ENCODE peak calls at places on chromosomes 6 and 20, in seven cellular contexts. P is OCI-LY7, H is H9, A is tibial nerve, Z is MG63, D is neural crest cell, G is transverse colon. T is an unnamed sample.

GRCh38 chr20:60895363-60896079 is 356.5 kb upstream of the CDH4 start:
- DNase-seq in P (no peak), H (no peak), A (no peak), Z (no peak), D (no peak), G (no peak), T (no peak)

GRCh38 chr6:163311830-163312229 is 102.7 kb upstream of the QKI start:
- DNase-seq in P (no peak), H (no peak), A (no peak), Z (no peak), D (no peak), G (no peak), T (no peak)

GRCh38 chr20:11777861-11778570 is 139.7 kb upstream of the BTBD3 start:
- DNase-seq in P (no peak), H (no peak), A (no peak), Z (no peak), D (no peak), G (no peak), T (no peak)

GRCh38 chr6:106468935-106469334 is 108.4 kb downstream of the CRYBG1 start:
- DNase-seq in P (no peak), H (no peak), A (no peak), Z (no peak), D (no peak), G (no peak), T (no peak)

GRCh38 chr6:137800749-137801148 is 66.3 kb upstream of the TNFAIP3 start:
- DNase-seq in P (no peak), H (no peak), A (no peak), Z (no peak), D (no peak), G (no peak), T (no peak)

GRCh38 chr20:49696594-49696993 is 17.1 kb downstream of the B4GALT5 start:
- DNase-seq in P (no peak), H (no peak), A (no peak), Z (no peak), D (no peak), G (no peak), T (no peak)

GRCh38 chr6:163963205-163964120 is 548.9 kb downstream of the QKI start:
- DNase-seq in P (no peak), H (no peak), A (no peak), Z (no peak), D (no peak), G (no peak), T (no peak)

GRCh38 chr6:24105146-24105545 is 20.9 kb upstream of the NRSN1 start:
- DNase-seq in P (no peak), H (no peak), A (no peak), Z (no peak), D (no peak), G (no peak), T (no peak)

GRCh38 chr20:571754-572331 is 28.3 kb upstream of the CSNK2A1 start:
- DNase-seq in P (no peak), H (peak; percentile 61), A (peak; percentile 7), Z (peak; percentile 20), D (no peak), G (peak; percentile 67), T (peak; percentile 66)

GRCh38 chr20:9573598-9573997 is 59.2 kb downstream of the LAMP5 start:
- DNase-seq in P (no peak), H (no peak), A (no peak), Z (no peak), D (peak; percentile 4), G (no peak), T (no peak)